ENCODE peak calls at places on chromosomes 1 and 21, in seven cellular contexts. N is transverse colon, O is breast epithelium, L is HepG2, U is stomach, M is GM12891, T is Panc1. B is an unnamed sample.

GRCh38 chr1:60716472-60716871 is 365.9 kb upstream of the NFIA start:
- DNase-seq in M (no peak), U (no peak), N (no peak), O (no peak), T (no peak), L (no peak), B (no peak)

GRCh38 chr1:86259390-86259789 is 102.8 kb upstream of the COL24A1 start:
- DNase-seq in N (no peak), T (no peak), M (no peak), U (no peak), O (no peak), L (no peak), B (no peak)

GRCh38 chr21:15688809-15689208 is 41.0 kb upstream of the USP25 start:
- DNase-seq in M (no peak), U (no peak), L (no peak), N (no peak), T (no peak), O (no peak), B (no peak)

GRCh38 chr1:235069577-235070563 is 58.8 kb downstream of the TOMM20 start:
- DNase-seq in O (peak), U (peak), L (peak), N (peak), T (peak), M (no peak), B (peak)

GRCh38 chr1:232599178-232600041 is 30.5 kb downstream of the SIPA1L2 start:
- DNase-seq in O (no peak), M (no peak), T (no peak), U (no peak), L (no peak), N (no peak), B (no peak)

GRCh38 chr1:234599617-234600417 is 10.2 kb downstream of the IRF2BP2 start:
- DNase-seq in T (no peak), M (no peak), U (peak), N (peak), L (peak), O (peak), B (peak)

GRCh38 chr1:40783001-40783905 is at the start of gene KCNQ4:
- DNase-seq in O (peak), U (peak), M (peak), L (no peak), N (peak), T (no peak), B (peak)

GRCh38 chr1:99763956-99764355 is 2.5 kb downstream of the FRRS1 start:
- DNase-seq in L (no peak), U (no peak), O (no peak), M (no peak), T (no peak), N (no peak), B (no peak)

GRCh38 chr1:203593723-203594122 is 32.9 kb upstream of the ATP2B4 start:
- DNase-seq in T (no peak), O (no peak), M (peak), N (peak), L (no peak), U (peak), B (peak)

GRCh38 chr1:244350027-244350426 is 101.7 kb downstream of the ADSS2 start:
- DNase-seq in O (no peak), T (no peak), M (no peak), L (no peak), N (no peak), U (no peak), B (no peak)

GRCh38 chr1:202034683-202035462 is 24.5 kb downstream of the ELF3 start:
- DNase-seq in N (peak), L (peak), M (no peak), U (peak), T (no peak), O (peak), B (peak)

GRCh38 chr1:158644479-158644878 is 39.4 kb downstream of the OR10Z1 start:
- DNase-seq in N (no peak), M (no peak), T (no peak), O (no peak), U (no peak), L (no peak), B (no peak)

GRCh38 chr1:75085931-75086330 is 48.3 kb upstream of the LHX8 start:
- DNase-seq in U (no peak), O (no peak), T (no peak), L (no peak), M (no peak), N (no peak), B (no peak)

GRCh38 chr1:1355376-1355775 is 3.0 kb downstream of the MXRA8 start:
- DNase-seq in L (no peak), N (no peak), O (no peak), T (no peak), M (no peak), U (peak), B (no peak)

GRCh38 chr1:1629430-1630190 is 2.4 kb upstream of the MMP23B start:
- DNase-seq in M (peak), N (peak), T (no peak), O (no peak), L (no peak), U (no peak), B (no peak)

GRCh38 chr1:45846931-45847330 is 43.5 kb downstream of the MAST2 start:
- DNase-seq in U (no peak), O (no peak), T (no peak), N (no peak), M (no peak), L (no peak), B (no peak)

GRCh38 chr21:27700974-27701614 is 734.2 kb upstream of the ADAMTS5 start:
- DNase-seq in U (peak), L (peak), T (peak), M (peak), N (peak), O (peak), B (no peak)

GRCh38 chr1:167082511-167083027 is 7.6 kb downstream of the GPA33 start:
- DNase-seq in L (peak), U (peak), T (no peak), M (no peak), N (peak), O (no peak), B (peak)

GRCh38 chr1:17239420-17239819 is 9.5 kb upstream of the PADI3 start:
- DNase-seq in O (no peak), T (peak), M (peak), N (peak), U (no peak), L (peak), B (no peak)

GRCh38 chr1:54158071-54158470 is 5.3 kb upstream of the CDCP2 start:
- DNase-seq in L (no peak), T (no peak), U (peak), O (no peak), M (no peak), N (peak), B (peak)

GRCh38 chr21:15986277-15986676 is 256.5 kb downstream of the USP25 start:
- DNase-seq in O (no peak), L (no peak), N (no peak), T (no peak), U (no peak), M (no peak), B (no peak)

GRCh38 chr1:29711582-29712274 is 475.4 kb downstream of the PTPRU start:
- DNase-seq in L (no peak), O (no peak), U (no peak), M (no peak), T (no peak), N (no peak), B (no peak)

GRCh38 chr21:42654179-42654912 is 925 bp downstream of the PDE9A start:
- DNase-seq in U (no peak), M (no peak), T (no peak), N (no peak), O (no peak), L (peak), B (peak)

GRCh38 chr1:17292299-17293198 is 15.4 kb upstream of the PADI4 start:
- DNase-seq in N (no peak), U (no peak), O (no peak), L (no peak), M (no peak), T (no peak), B (no peak)

GRCh38 chr1:235105051-235106043 is 23.3 kb downstream of the TOMM20 start:
- DNase-seq in U (no peak), M (no peak), L (no peak), O (no peak), T (no peak), N (no peak), B (no peak)

GRCh38 chr1:172671591-172671990 is 12.7 kb downstream of the FASLG start:
- DNase-seq in T (no peak), U (no peak), M (no peak), L (no peak), N (no peak), O (no peak), B (no peak)

GRCh38 chr1:158169105-158169504 is 11.6 kb upstream of the CD1D start:
- DNase-seq in T (no peak), U (no peak), M (no peak), L (no peak), N (no peak), O (no peak), B (no peak)

GRCh38 chr1:180431683-180432082 is 70.7 kb downstream of the ACBD6 start:
- DNase-seq in U (no peak), T (no peak), O (no peak), M (no peak), L (no peak), N (no peak), B (no peak)

DNA sequence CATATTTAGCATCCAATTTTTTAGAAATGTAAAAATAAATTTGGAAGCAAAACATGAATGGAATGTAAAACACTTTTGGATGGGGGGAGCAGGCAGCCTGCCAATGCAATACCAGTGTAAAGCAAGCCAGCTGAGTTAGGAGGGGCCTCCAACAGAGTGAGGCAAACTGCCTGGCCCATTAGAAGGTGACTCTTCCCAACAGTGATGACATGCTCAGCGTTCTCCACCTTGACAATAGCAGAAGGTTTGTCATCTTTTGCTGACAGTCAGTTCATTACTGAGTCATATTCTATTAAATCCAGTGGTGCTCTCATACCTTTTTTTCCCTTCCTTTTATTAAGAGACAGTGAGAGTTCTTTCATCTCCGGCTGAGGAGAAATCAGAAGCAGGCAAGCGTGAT is 19.4 kb upstream of the EXO1 start:
- DNase-seq in T (no peak), M (no peak), O (no peak), N (no peak), L (no peak), U (no peak), B (no peak)
- TF ChIP-seq POLR2AphosphoS5 in T (no peak), M (no peak), O (no peak), N (no peak), L (no peak), U (no peak), B (no peak)

DNA sequence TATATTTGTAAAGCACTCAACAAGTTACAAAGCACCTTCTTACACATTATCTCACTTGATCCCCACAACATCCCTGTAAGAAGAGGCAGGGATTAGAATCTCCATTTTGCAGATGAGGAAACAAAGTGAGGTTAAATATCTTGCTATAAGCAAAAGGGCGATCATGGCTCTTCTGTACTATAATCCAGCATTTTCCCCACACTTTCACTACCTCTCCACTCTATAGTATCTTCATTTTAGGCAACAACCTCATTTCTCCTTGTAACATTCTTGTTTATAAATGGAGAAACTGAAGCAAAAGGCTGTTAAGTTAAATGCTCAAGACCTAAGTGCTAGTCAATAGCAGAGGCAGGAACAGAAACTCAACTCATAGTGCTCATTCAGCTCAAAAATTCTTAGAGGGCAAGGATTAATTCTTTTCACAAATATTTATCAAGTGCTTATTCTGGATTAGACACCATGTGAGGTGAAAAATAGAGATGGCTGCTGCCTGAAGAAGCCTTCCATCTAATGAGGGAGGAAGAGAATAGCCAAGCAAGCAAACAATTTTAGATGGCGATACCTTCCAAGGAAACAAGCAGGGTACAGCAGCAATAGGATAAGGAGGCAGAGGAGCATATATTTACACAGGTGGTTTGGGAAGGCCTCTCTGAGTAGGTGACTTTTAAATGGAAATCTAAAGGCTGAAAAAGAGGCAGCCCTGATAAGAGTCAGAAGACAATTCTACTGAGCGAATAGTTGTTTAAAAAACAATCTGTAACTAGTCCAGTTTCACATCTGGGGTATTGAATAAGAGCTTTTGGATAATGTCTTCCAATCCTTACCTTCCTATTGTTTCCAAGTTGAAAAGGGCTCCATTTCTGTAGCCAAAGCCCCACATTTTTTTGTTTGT is 3.5 kb downstream of the ERRFI1 start:
- DNase-seq in N (no peak), U (no peak), T (no peak), O (no peak), L (no peak), M (no peak), B (no peak)
- TF ChIP-seq POLR2AphosphoS5 in N (no peak), U (peak), T (no peak), O (no peak), L (peak), M (no peak), B (no peak)

GRCh38 chr1:195053478-195053877 is 1554.8 kb downstream of the KCNT2 start:
- DNase-seq in L (no peak), N (no peak), U (no peak), T (no peak), O (no peak), M (no peak), B (no peak)

DNA sequence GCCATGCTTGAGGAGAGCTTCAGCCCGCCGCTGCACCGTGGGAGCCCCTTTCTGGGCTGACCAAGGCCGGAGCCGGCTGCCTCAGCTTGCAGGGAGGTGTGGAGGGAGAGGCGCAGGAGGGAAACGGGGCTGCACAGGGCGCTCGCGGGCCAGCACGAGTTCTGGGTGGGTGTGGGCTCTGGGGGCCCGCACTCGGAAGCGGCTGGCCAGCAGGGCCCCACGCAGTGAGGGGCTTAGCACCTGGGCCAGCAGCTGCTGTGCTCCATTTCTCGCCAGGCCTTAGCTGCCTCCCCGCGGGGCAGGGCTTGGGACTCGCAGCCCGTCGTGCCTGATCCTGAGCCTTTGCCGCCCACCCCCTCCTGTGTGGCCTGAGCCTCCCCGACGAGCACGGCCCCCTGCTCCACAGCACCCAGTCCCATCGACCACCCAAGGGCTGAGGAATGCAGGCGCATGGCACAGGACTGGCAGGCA is 1554.0 kb downstream of the KCNT2 start:
- DNase-seq in M (no peak), N (no peak), U (no peak), L (no peak), O (no peak), T (no peak), B (peak)
- TF ChIP-seq POLR2AphosphoS5 in M (no peak), N (no peak), U (no peak), L (no peak), O (no peak), T (no peak), B (no peak)

DNA sequence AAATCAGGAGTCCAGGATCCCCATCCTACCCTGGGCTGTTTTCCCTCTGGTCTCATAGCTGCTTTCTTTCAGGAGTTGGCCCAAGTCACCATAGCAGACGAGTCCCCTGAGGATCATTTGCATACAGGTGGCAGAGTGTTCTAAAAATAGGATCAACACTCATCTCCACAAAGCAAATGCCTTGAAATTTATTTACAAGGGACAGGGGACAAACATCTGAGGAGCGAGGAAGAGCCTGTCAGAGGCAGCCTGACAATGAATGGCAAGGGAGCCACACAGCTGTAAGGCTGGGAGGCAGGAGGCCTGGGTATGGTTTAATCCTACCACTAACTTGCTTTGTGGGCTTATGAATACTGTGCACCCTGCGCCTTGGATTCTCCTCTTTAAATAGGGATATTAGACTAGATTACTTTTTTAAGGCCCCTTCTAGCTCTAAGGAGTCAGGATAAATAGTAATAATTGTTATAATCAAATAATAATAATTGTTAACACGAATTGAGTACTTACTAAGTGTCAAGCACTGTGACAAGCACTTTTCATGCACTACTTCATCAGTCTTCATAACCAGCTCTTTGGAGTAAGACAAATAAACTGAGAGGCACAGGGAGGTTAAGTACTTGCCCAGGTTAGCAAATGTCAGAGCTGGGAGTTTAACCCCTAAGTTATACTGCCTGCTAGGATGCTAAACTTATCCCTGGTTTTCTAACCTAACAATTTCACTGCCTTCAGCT is 34.5 kb downstream of the RAB3B start:
- DNase-seq in M (no peak), U (no peak), N (no peak), T (no peak), L (no peak), O (no peak), B (no peak)
- TF ChIP-seq POLR2AphosphoS5 in M (no peak), U (no peak), N (no peak), T (no peak), L (no peak), O (no peak), B (no peak)

GRCh38 chr1:22431965-22432364 is 19.7 kb upstream of the ZBTB40 start:
- DNase-seq in T (no peak), N (no peak), L (no peak), M (no peak), O (no peak), U (no peak), B (no peak)

DNA sequence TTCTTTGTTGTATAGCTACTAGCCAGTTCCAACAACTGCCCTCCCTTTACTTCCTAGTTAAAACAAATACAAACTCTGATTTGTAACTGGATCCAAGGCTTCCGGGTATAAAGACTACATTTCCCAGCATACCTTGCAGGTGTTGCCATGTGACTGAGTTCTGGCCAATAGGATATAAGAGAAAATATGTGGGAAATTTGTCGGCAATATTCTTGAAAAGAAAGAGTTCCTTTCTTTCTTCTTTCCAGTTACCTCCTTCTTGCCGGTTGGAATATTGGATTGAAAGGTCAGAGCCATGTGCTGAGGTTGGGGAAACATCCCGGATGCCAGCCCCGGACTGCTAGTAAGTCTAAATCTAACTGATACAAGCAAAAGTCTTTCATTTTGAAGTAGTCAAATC is 23.0 kb upstream of the ZBTB40 start:
- DNase-seq in N (peak), U (no peak), T (no peak), L (peak), O (no peak), M (no peak), B (no peak)
- TF ChIP-seq POLR2AphosphoS5 in N (no peak), U (no peak), T (no peak), L (no peak), O (no peak), M (no peak), B (no peak)

DNA sequence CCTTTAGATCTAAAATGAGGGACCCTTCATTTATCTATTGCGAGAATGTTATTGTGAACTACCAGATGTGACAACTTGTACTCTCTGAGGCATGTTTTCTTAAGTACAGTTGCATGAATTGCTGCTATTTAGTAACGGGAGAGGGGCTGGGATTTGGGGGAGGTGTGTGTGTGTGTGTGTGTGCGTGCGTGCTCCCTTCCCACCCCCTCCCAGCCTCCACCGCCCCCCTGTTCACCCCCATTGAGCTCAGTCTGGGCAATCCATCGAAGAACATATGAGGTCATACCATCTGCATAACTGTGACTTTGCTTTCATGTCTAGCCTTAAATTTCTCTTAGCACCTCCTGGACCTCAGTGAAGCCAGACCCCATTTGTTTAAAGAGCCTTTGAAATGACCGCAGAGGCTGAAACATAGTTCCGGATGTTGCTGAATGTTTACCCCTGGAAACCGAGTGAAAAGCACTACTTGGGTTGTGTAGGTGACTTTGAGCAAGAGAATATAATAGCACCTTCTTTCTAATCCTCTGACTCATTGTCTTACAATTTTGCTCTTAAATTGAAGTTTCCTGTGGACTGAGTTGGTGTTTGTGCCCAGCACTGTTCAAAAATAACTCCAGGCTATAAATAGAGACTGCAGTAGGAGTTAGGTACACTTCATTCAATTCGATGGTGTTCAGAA is 75.4 kb downstream of the UBE4B start:
- DNase-seq in M (no peak), T (peak), L (no peak), N (no peak), O (no peak), U (no peak), B (no peak)
- TF ChIP-seq POLR2AphosphoS5 in M (no peak), T (no peak), L (no peak), N (no peak), O (no peak), U (peak), B (no peak)

GRCh38 chr1:39196244-39197215 is 8.0 kb upstream of the MACF1 start:
- DNase-seq in O (no peak), L (no peak), T (no peak), M (no peak), U (no peak), N (peak), B (no peak)
- TF ChIP-seq POLR2AphosphoS5 in O (no peak), L (no peak), T (no peak), M (no peak), U (no peak), N (no peak), B (no peak)

GRCh38 chr1:89274431-89274857 is 1.8 kb upstream of the GBP5 start:
- DNase-seq in N (no peak), M (no peak), T (no peak), U (no peak), L (no peak), O (no peak), B (no peak)
- TF ChIP-seq POLR2AphosphoS5 in N (no peak), M (no peak), T (no peak), U (peak), L (no peak), O (no peak), B (peak)

B was measured in upper lobe of left lung.